ENCODE peak calls at places on chromosome 6, in eight cellular contexts. K is NCI-H1105, D is PC-3, V is KG1, S is AG10803, X is cardiac muscle cell, C is A549, N is HS-5. U is an unnamed sample.

GRCh38 chr6:167225903-167226508 is 65.1 kb upstream of the UNC93A start:
- DNase-seq in C (no peak), X (no peak), S (no peak), N (no peak), V (no peak), D (no peak), K (no peak), U (no peak)

GRCh38 chr6:126337323-126337722 is 2.6 kb upstream of the CENPW start:
- DNase-seq in X (no peak), S (peak; percentile 84), D (no peak), V (peak; percentile 17), N (no peak), K (no peak), C (no peak), U (no peak)

GRCh38 chr6:105272783-105273182 is 93.0 kb upstream of the POPDC3 start:
- DNase-seq in D (peak; percentile 42), N (no peak), V (no peak), S (peak; percentile 23), K (no peak), X (peak; percentile 94), C (peak; percentile 16), U (no peak)

GRCh38 chr6:14074723-14075503 is 42.7 kb upstream of the CD83 start:
- DNase-seq in K (no peak), C (peak; percentile 15), D (peak; percentile 37), X (peak; percentile 27), V (no peak), N (no peak), S (peak; percentile 35), U (no peak)

GRCh38 chr6:113184291-113184690 is 672.9 kb upstream of the MARCKS start:
- DNase-seq in N (peak; percentile 83), K (no peak), S (peak; percentile 97), C (peak; percentile 5), D (no peak), X (no peak), V (no peak), U (no peak)

GRCh38 chr6:75436869-75437268 is 56.7 kb downstream of the FILIP1 start:
- DNase-seq in D (no peak), V (no peak), K (no peak), C (no peak), N (no peak), X (no peak), S (no peak), U (no peak)

GRCh38 chr6:99614430-99615161 is 8.0 kb downstream of the PRDM13 start:
- DNase-seq in V (no peak), X (peak; percentile 46), C (peak; percentile 46), N (peak; percentile 35), K (peak; percentile 58), S (no peak), D (no peak), U (no peak)

GRCh38 chr6:95095271-95095670 is 482.1 kb upstream of the MANEA start:
- DNase-seq in D (no peak), S (no peak), V (no peak), K (no peak), C (no peak), X (no peak), N (peak; percentile 9), U (no peak)

GRCh38 chr6:14453712-14454466 is 336.3 kb downstream of the CD83 start:
- DNase-seq in V (no peak), X (no peak), D (no peak), C (no peak), K (no peak), S (no peak), N (no peak), U (no peak)

GRCh38 chr6:30940361-30941001 is at the start of gene MUCL3:
- DNase-seq in V (no peak), C (no peak), X (no peak), K (no peak), S (no peak), D (no peak), N (no peak), U (no peak)

GRCh38 chr6:30311101-30311500 is 15.6 kb upstream of the TRIM39 start:
- DNase-seq in S (no peak), C (no peak), X (peak; percentile 33), K (no peak), N (no peak), V (no peak), D (no peak), U (no peak)

GRCh38 chr6:105005446-105005845 is 48.5 kb downstream of the LIN28B start:
- DNase-seq in D (no peak), S (no peak), K (no peak), C (no peak), N (no peak), V (no peak), X (no peak), U (no peak)

GRCh38 chr6:72825265-72825918 is 203.5 kb downstream of the KCNQ5 start:
- DNase-seq in S (peak; percentile 76), X (no peak), K (no peak), V (no peak), C (peak; percentile 32), N (no peak), D (peak; percentile 42), U (no peak)

GRCh38 chr6:152399409-152399808 is 237.8 kb downstream of the SYNE1 start:
- DNase-seq in V (no peak), S (peak; percentile 69), D (no peak), K (no peak), X (peak; percentile 55), N (no peak), C (no peak), U (no peak)